ENCODE peak calls at places on chromosome 21, in ten cellular contexts. C is Caco-2, N is stomach, V is GM23248, D is sigmoid colon, X is fibroblast of mammary gland, U is H7, Q is transverse colon, J is esophagus squamous epithelium, H is left ventricle myocardium inferior. B is an unnamed sample.

GRCh38 chr21:17688912-17689874 is 76.5 kb upstream of the BTG3 start:
- DNase-seq in H (peak), C (peak), Q (peak), U (no peak), N (peak), X (no peak), V (no peak), J (no peak), D (no peak), B (no peak)

GRCh38 chr21:17526771-17527170 is 13.9 kb downstream of the CXADR start:
- DNase-seq in V (no peak), D (no peak), N (no peak), X (no peak), U (no peak), H (no peak), J (no peak), Q (no peak), C (no peak), B (no peak)

GRCh38 chr21:16330340-16331319 is 600.8 kb downstream of the USP25 start:
- DNase-seq in Q (no peak), X (peak), J (no peak), U (no peak), D (no peak), H (no peak), C (no peak), N (no peak), V (peak), B (peak)

GRCh38 chr21:45142916-45143315 is 68.5 kb downstream of the ADARB1 start:
- DNase-seq in C (no peak), X (no peak), J (no peak), D (peak), V (peak), U (no peak), H (no peak), Q (no peak), N (no peak), B (no peak)

GRCh38 chr21:32412162-32412997 is at the start of gene EVA1C:
- DNase-seq in D (peak), J (no peak), N (peak), U (peak), H (peak), X (peak), V (peak), Q (peak), C (no peak), B (no peak)

GRCh38 chr21:45829566-45830147 is 151.9 kb upstream of the COL6A1 start:
- DNase-seq in C (no peak), H (no peak), X (no peak), N (no peak), J (no peak), V (no peak), D (no peak), Q (no peak), U (peak), B (no peak)

GRCh38 chr21:32414579-32415358 is 2.3 kb downstream of the EVA1C start:
- DNase-seq in N (no peak), D (no peak), V (peak), X (peak), H (no peak), J (no peak), U (no peak), C (no peak), Q (no peak), B (no peak)

GRCh38 chr21:20802631-20803260 is 195.5 kb upstream of the NCAM2 start:
- DNase-seq in J (no peak), Q (no peak), X (no peak), U (no peak), D (no peak), N (no peak), C (no peak), V (no peak), H (no peak), B (no peak)

GRCh38 chr21:29078884-29079765 is 5.7 kb upstream of the CCT8 start:
- DNase-seq in Q (no peak), V (no peak), C (no peak), H (no peak), U (no peak), D (no peak), J (no peak), X (peak), N (no peak), B (no peak)

GRCh38 chr21:45615145-45615711 is 28.3 kb upstream of the PCBP3 start:
- DNase-seq in N (peak), J (no peak), H (no peak), D (peak), X (peak), V (peak), Q (peak), U (peak), C (peak), B (peak)

GRCh38 chr21:45466330-45467220 is 61.6 kb downstream of the COL18A1 start:
- DNase-seq in V (no peak), X (no peak), U (no peak), D (peak), H (peak), Q (no peak), J (no peak), C (no peak), N (no peak), B (no peak)

GRCh38 chr21:39340687-39341086 is 8.2 kb downstream of the HMGN1 start:
- DNase-seq in J (no peak), C (no peak), Q (no peak), D (no peak), X (no peak), N (no peak), U (no peak), H (no peak), V (no peak), B (no peak)

GRCh38 chr21:43775795-43776430 is at the start of gene CSTB:
- DNase-seq in Q (peak), J (no peak), V (peak), U (peak), H (peak), N (peak), D (peak), C (peak), X (no peak), B (no peak)

GRCh38 chr21:29384608-29385359 is 86.1 kb downstream of the BACH1 start:
- DNase-seq in H (no peak), Q (no peak), N (no peak), U (no peak), D (no peak), V (no peak), J (no peak), X (no peak), C (no peak), B (no peak)

GRCh38 chr21:27047331-27048314 is 80.7 kb upstream of the ADAMTS5 start:
- DNase-seq in Q (no peak), V (peak), D (no peak), H (no peak), J (no peak), C (no peak), X (peak), N (no peak), U (no peak), B (peak)

GRCh38 chr21:46148106-46148505 is 7.3 kb downstream of the FTCD start:
- DNase-seq in D (peak), V (no peak), Q (no peak), U (no peak), N (no peak), J (no peak), C (no peak), X (no peak), H (no peak), B (no peak)

GRCh38 chr21:46220275-46220810 is 8.2 kb downstream of the LSS start:
- DNase-seq in H (no peak), D (peak), J (no peak), X (no peak), N (no peak), V (no peak), Q (no peak), C (no peak), U (no peak), B (no peak)

GRCh38 chr21:44510508-44511218 is 29.3 kb downstream of the KRTAP10-1 start:
- DNase-seq in N (peak), H (peak), C (peak), X (peak), V (peak), U (peak), J (no peak), D (no peak), Q (peak), B (no peak)

GRCh38 chr21:44414291-44415072 is 40.8 kb upstream of the LRRC3 start:
- DNase-seq in U (peak), C (peak), D (peak), Q (no peak), H (no peak), X (no peak), N (no peak), J (no peak), V (no peak), B (no peak)

GRCh38 chr21:15730484-15731242 is 881 bp downstream of the USP25 start:
- DNase-seq in U (no peak), D (no peak), N (no peak), J (no peak), V (peak), C (no peak), Q (no peak), H (no peak), X (no peak), B (no peak)

GRCh38 chr21:45874716-45875415 is 106.7 kb upstream of the COL6A1 start:
- DNase-seq in X (peak), N (peak), V (peak), Q (peak), U (peak), H (no peak), J (no peak), D (peak), C (peak), B (peak)

GRCh38 chr21:43306911-43307676 is 119.8 kb downstream of the SIK1 start:
- DNase-seq in J (no peak), C (no peak), N (peak), D (peak), X (peak), U (no peak), Q (peak), H (peak), V (peak), B (no peak)

DNA sequence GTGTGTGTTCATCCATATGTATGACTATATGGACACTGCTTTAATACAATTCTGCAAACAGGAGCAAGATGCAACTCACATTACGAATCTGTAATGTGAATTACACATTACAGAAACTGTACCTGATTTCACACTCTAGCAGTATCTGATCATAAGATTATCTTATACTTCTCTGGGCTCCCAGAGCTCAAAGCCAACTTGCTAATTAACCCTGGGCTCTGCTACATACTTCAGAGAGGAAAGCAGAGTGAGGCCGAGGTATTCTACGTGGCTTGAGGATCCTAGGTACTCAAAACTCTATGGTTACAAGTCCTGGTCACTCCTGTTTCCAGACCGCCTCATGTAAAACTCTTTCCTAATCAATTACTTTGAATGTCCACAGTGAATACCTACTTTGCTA is 149.2 kb upstream of the KRTAP19-8 start:
- DNase-seq in H (no peak), C (no peak), X (no peak), D (no peak), U (no peak), V (no peak), N (no peak), J (no peak), Q (no peak), B (no peak)
- H3K4me3 ChIP-seq in H (no peak), C (no peak), X (no peak), D (no peak), U (no peak), V (no peak), N (no peak), J (no peak), Q (no peak), B (no peak)

DNA sequence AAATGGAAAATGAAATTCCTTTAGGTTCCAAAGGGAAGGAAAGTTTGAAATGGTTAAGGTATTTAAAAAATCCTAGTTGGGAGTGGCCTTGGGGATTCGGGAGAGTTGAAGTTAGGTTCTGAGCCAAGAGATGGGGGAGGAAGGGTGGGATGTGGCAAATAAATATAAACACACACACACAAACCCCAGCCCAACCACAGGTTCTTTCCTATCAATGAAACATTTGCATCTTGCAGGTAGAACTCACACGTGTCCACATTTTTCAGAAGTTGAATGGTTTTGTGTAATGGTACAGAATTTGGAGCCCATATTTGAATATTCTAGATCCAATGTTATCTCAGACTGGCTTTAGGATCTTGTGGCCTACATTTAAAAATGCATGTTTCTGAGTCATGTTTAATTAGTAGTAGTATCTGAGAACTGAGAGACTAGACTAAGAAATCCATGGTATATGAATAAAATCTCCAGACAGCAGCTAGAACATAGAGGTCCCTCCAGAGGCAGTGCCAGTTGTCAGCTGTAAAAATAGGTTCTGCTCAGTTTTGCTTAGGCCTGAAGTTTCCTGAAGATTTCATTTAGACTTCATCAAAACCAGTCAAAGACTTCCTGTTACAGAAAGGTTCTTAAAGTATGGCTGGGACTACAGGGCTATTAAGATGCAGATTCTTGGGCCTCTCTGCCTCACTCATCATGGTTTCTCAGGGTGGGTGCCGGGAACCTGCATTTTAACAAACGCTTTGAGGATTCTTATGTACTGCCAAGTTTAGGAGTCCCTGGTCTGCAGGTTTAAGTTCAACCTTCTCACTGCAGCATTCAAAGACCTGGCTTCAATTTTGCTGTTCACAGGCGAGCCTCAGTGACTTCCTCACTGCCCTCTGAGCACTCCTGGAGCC is 21.3 kb downstream of the RUNX1 start:
- DNase-seq in U (no peak), D (no peak), H (no peak), X (no peak), J (no peak), C (no peak), Q (no peak), V (peak), N (no peak), B (no peak)
- H3K4me3 ChIP-seq in U (no peak), D (no peak), H (no peak), X (no peak), J (no peak), C (no peak), Q (no peak), V (no peak), N (no peak), B (no peak)

GRCh38 chr21:41317458-41317857 is 857 bp downstream of the FAM3B start:
- DNase-seq in X (no peak), H (no peak), C (no peak), Q (no peak), U (peak), J (no peak), D (no peak), N (peak), V (no peak), B (no peak)

GRCh38 chr21:41315726-41316125 is 875 bp upstream of the FAM3B start:
- DNase-seq in C (no peak), D (no peak), H (no peak), X (no peak), Q (no peak), U (no peak), V (no peak), J (no peak), N (no peak), B (no peak)

GRCh38 chr21:41318218-41318617 is 1.6 kb downstream of the FAM3B start:
- DNase-seq in H (no peak), C (no peak), N (no peak), X (no peak), J (no peak), V (no peak), Q (no peak), D (no peak), U (no peak), B (no peak)

GRCh38 chr21:41316641-41317392 is at the start of gene FAM3B:
- DNase-seq in D (no peak), C (peak), H (no peak), V (no peak), Q (peak), U (peak), N (peak), X (no peak), J (no peak), B (no peak)

DNA sequence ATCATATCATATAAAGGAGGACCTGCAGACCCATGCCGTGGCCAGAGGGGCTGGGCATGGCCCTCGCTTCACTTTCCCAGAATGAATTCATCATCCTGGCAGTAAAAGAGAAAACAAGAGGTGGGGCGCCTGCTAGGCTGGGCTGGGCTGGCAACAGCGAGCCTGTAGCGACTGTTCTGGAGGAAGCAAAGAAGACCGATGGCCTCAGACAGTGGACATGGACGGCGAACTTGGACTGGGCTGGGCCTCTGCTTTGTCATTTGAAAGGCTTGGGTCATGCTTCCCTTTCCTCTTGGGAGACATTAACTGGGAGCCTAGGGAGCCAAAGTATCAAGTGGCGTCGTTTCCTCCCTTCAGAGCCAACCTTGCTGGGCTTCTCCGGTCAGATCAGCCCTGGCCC is 401 bp upstream of the FAM3B start:
- DNase-seq in D (no peak), V (no peak), Q (peak), U (no peak), J (no peak), X (no peak), C (no peak), N (peak), H (no peak), B (no peak)
- H3K4me3 ChIP-seq in D (peak), V (no peak), Q (peak), U (peak), J (peak), X (no peak), C (peak), N (peak), H (peak), B (no peak)

GRCh38 chr21:25657140-25657539 is 18.1 kb downstream of the JAM2 start:
- DNase-seq in D (no peak), V (no peak), U (no peak), Q (no peak), N (no peak), X (no peak), C (no peak), H (no peak), J (no peak), B (no peak)

GRCh38 chr21:25660233-25660632 is 21.2 kb downstream of the JAM2 start:
- DNase-seq in C (no peak), Q (no peak), J (no peak), V (no peak), H (no peak), U (no peak), X (no peak), N (no peak), D (no peak), B (no peak)

DNA sequence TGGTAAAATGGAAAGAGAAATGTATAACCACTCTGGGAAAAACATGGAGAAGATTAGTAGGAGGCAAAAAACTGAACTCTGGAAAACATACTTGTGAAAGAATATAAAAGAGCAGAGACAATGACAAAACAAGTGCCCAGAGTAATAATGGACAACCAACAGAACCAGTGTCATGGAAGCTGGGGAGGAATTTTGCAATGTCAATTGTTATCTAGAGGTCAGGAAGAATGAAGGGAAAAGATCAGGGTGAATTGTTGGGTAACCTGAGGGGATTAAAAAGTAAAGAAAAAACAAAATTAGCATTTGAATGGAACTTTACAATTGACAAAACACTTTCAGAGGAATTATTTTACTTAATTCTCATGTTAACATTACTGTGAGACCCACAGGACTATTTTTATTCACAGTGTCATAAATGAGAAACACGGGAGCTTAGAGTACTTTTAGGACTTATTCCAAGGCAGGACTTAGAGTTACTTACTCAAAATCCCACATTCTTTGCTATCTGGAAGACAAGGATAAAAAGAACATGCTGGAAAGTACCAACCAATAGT is 19.4 kb downstream of the JAM2 start:
- DNase-seq in H (no peak), D (no peak), Q (no peak), U (peak), N (no peak), C (no peak), X (no peak), V (no peak), J (no peak), B (no peak)
- H3K4me3 ChIP-seq in H (no peak), D (no peak), Q (no peak), U (no peak), N (no peak), C (no peak), X (no peak), V (no peak), J (no peak), B (no peak)

DNA sequence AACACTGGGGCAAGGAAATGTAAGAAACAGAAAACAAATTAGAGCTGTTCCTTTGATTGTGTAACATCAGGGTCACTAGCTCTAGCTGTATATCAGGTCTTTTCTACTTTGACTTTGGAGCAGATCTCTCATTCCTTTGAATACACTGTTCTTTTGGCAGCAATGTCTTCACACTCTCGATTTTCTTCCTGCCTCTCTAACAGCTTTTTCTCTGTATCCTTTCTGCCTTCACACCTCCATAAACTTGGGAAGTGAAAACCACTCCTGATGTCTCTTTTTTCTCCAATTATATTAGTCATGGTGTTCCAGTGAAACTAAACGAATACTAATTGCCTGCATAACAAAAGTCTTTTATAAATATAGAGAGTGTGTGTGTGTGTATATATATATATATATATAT is 1458.0 kb downstream of the NCAM2 start:
- DNase-seq in D (no peak), Q (no peak), H (no peak), J (no peak), N (no peak), U (no peak), C (no peak), V (no peak), X (no peak), B (no peak)
- H3K4me3 ChIP-seq in D (no peak), Q (no peak), H (no peak), J (no peak), N (no peak), U (no peak), C (no peak), V (no peak), X (no peak), B (no peak)

DNA sequence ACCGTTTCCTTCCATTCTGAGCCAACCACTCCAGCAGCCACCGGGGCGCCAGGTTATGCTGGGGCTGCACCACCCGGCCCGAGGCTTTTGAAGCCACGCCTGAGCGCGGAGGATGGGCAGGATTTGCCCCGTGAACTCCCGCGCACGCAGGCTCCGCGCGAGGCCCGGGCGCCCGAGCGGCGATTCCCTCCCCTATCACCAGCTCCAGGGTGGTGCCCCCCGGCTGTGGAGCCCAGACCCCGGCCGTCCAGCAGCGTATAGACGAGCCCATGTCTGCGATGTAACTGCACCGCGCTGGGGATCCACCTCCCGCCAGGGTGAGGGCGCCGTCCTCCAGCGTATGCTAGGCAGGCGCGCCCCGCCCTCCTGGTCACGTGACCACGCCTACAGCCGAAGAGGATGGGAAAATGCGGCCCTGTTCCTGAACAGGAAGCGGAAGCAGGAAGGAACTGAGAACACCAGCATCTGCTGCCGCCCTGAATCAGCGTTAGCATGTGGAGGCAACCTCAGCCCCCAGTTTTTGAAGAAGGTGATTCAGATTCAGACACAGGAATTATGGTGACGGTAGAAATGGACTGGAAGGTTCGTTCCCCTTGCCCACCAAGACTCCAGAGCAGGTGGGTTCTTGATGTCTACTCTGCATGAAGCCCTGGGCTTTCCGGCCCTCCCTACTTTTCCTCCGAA is 46.0 kb downstream of the VPS26C start:
- DNase-seq in J (peak), U (peak), V (peak), D (peak), X (peak), Q (peak), C (peak), H (peak), N (peak), B (peak)
- H3K4me3 ChIP-seq in J (peak), U (peak), V (peak), D (peak), X (peak), Q (peak), C (peak), H (peak), N (peak), B (peak)